ENCODE peak calls at places on chromosomes 4 and X, in six cellular contexts. O, I, W, E, D and T are unnamed samples.
A peak's percentile ranks its signal among the peaks of the same experiment; 100 is the strongest.

GRCh38 chrX:10548681-10549080 is 71.7 kb downstream of the MID1 start:
- DNase-seq in E (no peak), I (no peak), D (no peak), W (no peak), O (no peak), T (no peak)

GRCh38 chr4:13329963-13330362 is 154.2 kb downstream of the RAB28 start:
- DNase-seq in I (no peak), E (no peak), W (peak; percentile 64), D (no peak), O (no peak), T (peak; percentile 15)

GRCh38 chr4:17203767-17204166 is 305.3 kb upstream of the LDB2 start:
- DNase-seq in O (no peak), W (no peak), E (no peak), I (no peak), D (no peak), T (no peak)

GRCh38 chr4:133565379-133565778 is 416.3 kb downstream of the PCDH10 start:
- DNase-seq in E (no peak), I (no peak), D (no peak), W (no peak), O (no peak), T (no peak)

GRCh38 chr4:98908703-98909262 is 20.1 kb downstream of the EIF4E start:
- DNase-seq in E (no peak), D (no peak), O (no peak), I (no peak), W (no peak), T (no peak)

GRCh38 chr4:158856852-158857251 is 88.0 kb downstream of the FNIP2 start:
- DNase-seq in I (no peak), D (peak; percentile 47), E (peak; percentile 20), W (peak; percentile 64), O (peak; percentile 19), T (no peak)

GRCh38 chr4:32128549-32128948 is 1408.4 kb downstream of the PCDH7 start:
- DNase-seq in W (no peak), I (no peak), E (no peak), O (no peak), D (no peak), T (no peak)

GRCh38 chrX:149910178-149910695 is 19.1 kb upstream of the HSFX4 start:
- DNase-seq in I (no peak), E (peak; percentile 5), D (no peak), W (no peak), O (no peak), T (no peak)

GRCh38 chr4:7073526-7074390 is 5.9 kb upstream of the GRPEL1 start:
- DNase-seq in D (peak; percentile 55), I (peak; percentile 47), E (peak; percentile 58), O (no peak), W (peak; percentile 65), T (no peak)

GRCh38 chrX:21176927-21177571 is 197.2 kb upstream of the CNKSR2 start:
- DNase-seq in E (no peak), D (no peak), O (no peak), W (peak; percentile 50), I (no peak), T (no peak)

GRCh38 chr4:154073107-154073817 is 284.4 kb upstream of the SFRP2 start:
- DNase-seq in I (no peak), O (no peak), W (peak; percentile 92), D (peak; percentile 37), E (no peak), T (no peak)

GRCh38 chrX:53088136-53088974 is 5.6 kb upstream of the KANTR start:
- DNase-seq in O (peak; percentile 84), D (peak; percentile 62), W (peak; percentile 80), I (peak; percentile 82), E (peak; percentile 84), T (peak; percentile 77)

GRCh38 chr4:143587703-143588102 is 74.2 kb downstream of the SMARCA5 start:
- DNase-seq in O (no peak), W (peak; percentile 38), E (no peak), D (peak; percentile 4), I (no peak), T (no peak)

GRCh38 chr4:116374815-116375214 is 710.6 kb downstream of the TRAM1L1 start:
- DNase-seq in D (no peak), O (no peak), I (no peak), E (no peak), W (no peak), T (no peak)

GRCh38 chr4:39466747-39467146 is 7.9 kb downstream of the LIAS start:
- DNase-seq in I (no peak), D (peak; percentile 83), E (no peak), W (peak; percentile 33), O (no peak), T (no peak)